ENCODE peak calls at places on chromosomes 13 and 19, in six cellular contexts. O is activated T-helper 1 cell treated with Interleukin-2 at 50 U/mL for 16 hours, F is HT-29, G is substantia nigra, N is tibial artery, K is NAMALWA. A is an unnamed sample.

GRCh38 chr13:113643593-113643992 is 14.4 kb downstream of the ATP4B start:
- DNase-seq in K (peak; percentile 66), F (no peak), N (no peak), O (no peak), G (no peak), A (no peak)

GRCh38 chr19:13984875-13985741 is 21.0 kb downstream of the RFX1 start:
- DNase-seq in G (no peak), K (no peak), O (no peak), F (no peak), N (no peak), A (no peak)

GRCh38 chr13:32126298-32126697 is 94.7 kb downstream of the FRY start:
- DNase-seq in K (no peak), N (no peak), O (no peak), F (no peak), G (no peak), A (no peak)

GRCh38 chr19:2240881-2241760 is 4.5 kb downstream of the SF3A2 start:
- DNase-seq in O (no peak), N (no peak), F (peak; percentile 45), G (no peak), K (no peak), A (no peak)

GRCh38 chr19:41223431-41224234 is 4.6 kb downstream of the AXL start:
- DNase-seq in K (no peak), G (no peak), F (peak; percentile 60), O (no peak), N (peak; percentile 82), A (no peak)

GRCh38 chr13:101941095-101941777 is 460.6 kb downstream of the FGF14 start:
- DNase-seq in O (no peak), F (peak; percentile 12), G (no peak), N (no peak), K (peak; percentile 47), A (no peak)

GRCh38 chr19:35006342-35006998 is 6.3 kb downstream of the GRAMD1A start:
- DNase-seq in K (no peak), G (no peak), F (peak; percentile 96), N (no peak), O (no peak), A (no peak)

GRCh38 chr19:5803752-5804515 is 933 bp upstream of the NRTN start:
- DNase-seq in N (peak; percentile 82), K (peak; percentile 96), G (no peak), F (peak; percentile 78), O (peak; percentile 90), A (peak; percentile 93)

GRCh38 chr19:40663712-40664692 is 26.4 kb downstream of the NUMBL start:
- DNase-seq in F (no peak), K (no peak), O (no peak), G (no peak), N (no peak), A (peak; percentile 26)